ENCODE peak calls at places on chromosomes 6 and 20, in four cellular contexts. D is tibial artery; A is LoVo; C is stimulated activated CD4-positive, alpha-beta T cell treated with anti-CD3 and anti-CD28 coated beads, Interleukin-4, amount 100 ng/mL, for 4 hours. T is an unnamed sample.

GRCh38 chr20:5073154-5074049 is 46.4 kb downstream of the PCNA start:
- DNase-seq in D (peak), C (no peak), A (peak), T (peak)

GRCh38 chr20:1370548-1371110 is 22.2 kb downstream of the FKBP1A start:
- DNase-seq in C (no peak), A (no peak), D (peak), T (no peak)

GRCh38 chr6:151229401-151230276 is 10.1 kb upstream of the AKAP12 start:
- DNase-seq in A (no peak), C (peak), D (no peak), T (peak)

GRCh38 chr20:62274332-62275262 is 28.2 kb upstream of the ADRM1 start:
- DNase-seq in D (no peak), A (no peak), C (no peak), T (no peak)

GRCh38 chr6:18302561-18303439 is 38.5 kb upstream of the DEK start:
- DNase-seq in C (no peak), D (no peak), A (no peak), T (peak)

GRCh38 chr6:165889636-165890403 is 226.8 kb upstream of the PDE10A start:
- DNase-seq in C (no peak), A (no peak), D (no peak), T (peak)

GRCh38 chr20:24981282-24981681 is 11.3 kb downstream of the APMAP start:
- DNase-seq in D (no peak), A (no peak), C (no peak), T (no peak)

GRCh38 chr6:47187883-47188587 is 121.7 kb downstream of the TNFRSF21 start:
- DNase-seq in C (no peak), A (peak), D (no peak), T (no peak)

GRCh38 chr6:134667106-134667505 is 282.8 kb downstream of the ALDH8A1 start:
- DNase-seq in A (no peak), C (no peak), D (no peak), T (no peak)

GRCh38 chr6:24899647-24900325 is 36.0 kb downstream of the RIPOR2 start:
- DNase-seq in C (no peak), A (no peak), D (no peak), T (no peak)

GRCh38 chr6:143575440-143575839 is 63.9 kb upstream of the FUCA2 start:
- DNase-seq in A (peak), D (peak), C (peak), T (peak)

GRCh38 chr20:11585752-11586352 is 331.8 kb upstream of the BTBD3 start:
- DNase-seq in A (peak), D (no peak), C (no peak), T (no peak)

GRCh38 chr6:113649276-113649675 is 207.9 kb upstream of the MARCKS start:
- DNase-seq in A (peak), D (no peak), C (no peak), T (no peak)

GRCh38 chr6:84685983-84686584 is 78.3 kb downstream of the TBX18 start:
- DNase-seq in D (no peak), C (no peak), A (no peak), T (peak)

GRCh38 chr6:136831873-136832562 is 9.6 kb downstream of the PEX7 start:
- DNase-seq in D (no peak), A (no peak), C (no peak), T (no peak)

GRCh38 chr20:47127986-47128385 is 228.5 kb downstream of the ZMYND8 start:
- DNase-seq in C (no peak), A (no peak), D (no peak), T (no peak)

GRCh38 chr6:156557269-156557885 is 219.8 kb upstream of the ARID1B start:
- DNase-seq in A (peak), D (peak), C (no peak), T (peak)

GRCh38 chr6:12527339-12527738 is 189.2 kb upstream of the PHACTR1 start:
- DNase-seq in C (no peak), A (no peak), D (no peak), T (no peak)

GRCh38 chr6:11978169-11978987 is 33.7 kb upstream of the HIVEP1 start:
- DNase-seq in D (no peak), C (no peak), A (no peak), T (no peak)

GRCh38 chr6:164184410-164184809 is 769.9 kb downstream of the QKI start:
- DNase-seq in D (no peak), A (no peak), C (no peak), T (no peak)

GRCh38 chr20:31691646-31692275 is 30.9 kb downstream of the BCL2L1 start:
- DNase-seq in C (no peak), A (no peak), D (no peak), T (no peak)

GRCh38 chr20:49821850-49822249 is 9.2 kb downstream of the SLC9A8 start:
- DNase-seq in A (no peak), D (no peak), C (no peak), T (no peak)

GRCh38 chr6:43687079-43687436 is 533 bp downstream of the MRPS18A start:
- DNase-seq in C (no peak), A (no peak), D (no peak), T (no peak)

GRCh38 chr6:39948156-39948850 is 14.0 kb upstream of the MOCS1 start:
- DNase-seq in A (no peak), C (no peak), D (no peak), T (no peak)

GRCh38 chr6:132675749-132676148 is 16.8 kb upstream of the TAAR1 start:
- DNase-seq in D (no peak), A (no peak), C (no peak), T (no peak)

GRCh38 chr6:120274547-120274946 is 925.0 kb upstream of the MAN1A1 start:
- DNase-seq in A (no peak), C (no peak), D (no peak), T (no peak)

GRCh38 chr6:135182120-135182992 is 1.2 kb downstream of the MYB start:
- DNase-seq in C (peak), D (no peak), A (peak), T (peak)

GRCh38 chr6:132443206-132443605 is 41.9 kb upstream of the MOXD1 start:
- DNase-seq in D (no peak), C (no peak), A (no peak), T (no peak)

GRCh38 chr20:51586005-51586440 is 43.5 kb upstream of the NFATC2 start:
- DNase-seq in C (no peak), A (peak), D (no peak), T (peak)

T was measured in ELF-1.